ENCODE peak calls at places on chromosomes 3 and 15, in six cellular contexts. S, P, X, H, T and Z are unnamed samples.

GRCh38 chr3:124813541-124813940 is 73.6 kb downstream of the ITGB5 start:
- DNase-seq in H (no peak), S (no peak), X (no peak), P (no peak), T (no peak), Z (no peak)

GRCh38 chr3:148681080-148681479 is 16.6 kb upstream of the AGTR1 start:
- DNase-seq in X (no peak), H (no peak), P (no peak), S (no peak), T (no peak), Z (no peak)

GRCh38 chr3:132378048-132378762 is 39.1 kb upstream of the DNAJC13 start:
- DNase-seq in T (no peak), S (no peak), X (no peak), P (no peak), H (no peak), Z (no peak)

GRCh38 chr15:64800476-64800875 is 25.0 kb downstream of the PIF1 start:
- DNase-seq in H (no peak), P (no peak), T (no peak), S (no peak), X (no peak), Z (no peak)

GRCh38 chr15:64586974-64587373 is 126.6 kb downstream of the ZNF609 start:
- DNase-seq in P (no peak), X (no peak), H (no peak), T (no peak), S (no peak), Z (no peak)

GRCh38 chr15:77984446-77984861 is 93.1 kb downstream of the TBC1D2B start:
- DNase-seq in X (no peak), P (no peak), H (no peak), S (no peak), T (no peak), Z (no peak)

GRCh38 chr3:187014417-187014864 is 84.1 kb downstream of the ST6GAL1 start:
- DNase-seq in P (no peak), H (no peak), X (no peak), T (no peak), S (no peak), Z (no peak)

GRCh38 chr3:111690242-111690641 is 95.1 kb upstream of the ZBED2 start:
- DNase-seq in S (no peak), H (no peak), X (no peak), T (no peak), P (no peak), Z (no peak)

GRCh38 chr3:146277953-146278631 is 27.2 kb upstream of the PLSCR4 start:
- DNase-seq in S (peak; percentile 29), H (no peak), T (peak; percentile 61), P (peak; percentile 31), X (peak; percentile 4), Z (no peak)

GRCh38 chr15:40248006-40248783 is 9.3 kb downstream of the PAK6 start:
- DNase-seq in H (no peak), X (no peak), S (no peak), P (no peak), T (no peak), Z (no peak)

GRCh38 chr3:160454995-160455394 is 5.4 kb upstream of the TRIM59 start:
- DNase-seq in H (no peak), S (no peak), T (no peak), X (no peak), P (no peak), Z (no peak)

GRCh38 chr15:70512772-70513362 is 250.5 kb downstream of the UACA start:
- DNase-seq in H (no peak), X (peak; percentile 47), T (no peak), P (no peak), S (no peak), Z (peak; percentile 85)

GRCh38 chr15:98232761-98233160 is 272.3 kb downstream of the ARRDC4 start:
- DNase-seq in P (no peak), H (no peak), X (no peak), S (no peak), T (no peak), Z (no peak)

GRCh38 chr15:82986442-82986780 is 401 bp downstream of the RAMAC start:
- DNase-seq in P (no peak), X (no peak), S (no peak), T (no peak), H (no peak), Z (peak; percentile 45)

GRCh38 chr3:27960133-27960532 is 238.0 kb upstream of the EOMES start:
- DNase-seq in H (no peak), T (no peak), P (no peak), X (no peak), S (no peak), Z (no peak)

GRCh38 chr3:131178710-131179375 is 152.2 kb downstream of the NEK11 start:
- DNase-seq in H (no peak), S (no peak), P (no peak), T (no peak), X (no peak), Z (no peak)

GRCh38 chr3:37905987-37906674 is 44.5 kb downstream of the CTDSPL start:
- DNase-seq in S (no peak), T (no peak), H (no peak), X (peak; percentile 93), P (peak; percentile 41), Z (no peak)

GRCh38 chr3:168034152-168034928 is 61.4 kb downstream of the GOLIM4 start:
- DNase-seq in X (no peak), P (peak; percentile 51), S (no peak), T (no peak), H (no peak), Z (no peak)

GRCh38 chr15:31366169-31366734 is 39.6 kb downstream of the KLF13 start:
- DNase-seq in P (no peak), X (no peak), H (no peak), S (peak; percentile 56), T (peak; percentile 62), Z (peak; percentile 48)

GRCh38 chr3:109532257-109533216 is 195.2 kb upstream of the DPPA4 start:
- DNase-seq in H (no peak), P (no peak), S (no peak), X (peak; percentile 35), T (no peak), Z (peak; percentile 60)

GRCh38 chr3:159763466-159764210 is 225.0 kb upstream of the IL12A start:
- DNase-seq in H (peak; percentile 86), P (peak; percentile 89), T (peak; percentile 85), X (no peak), S (no peak), Z (no peak)

GRCh38 chr3:44981220-44981619 is 5.2 kb downstream of the EXOSC7 start:
- DNase-seq in T (no peak), P (no peak), H (no peak), X (no peak), S (no peak), Z (no peak)

GRCh38 chr15:43954181-43954621 is 127.4 kb downstream of the WDR76 start:
- DNase-seq in P (no peak), H (no peak), X (no peak), T (no peak), S (no peak), Z (no peak)

GRCh38 chr3:17372811-17373210 is 369.6 kb downstream of the TBC1D5 start:
- DNase-seq in T (no peak), H (no peak), P (no peak), S (no peak), X (peak; percentile 3), Z (no peak)

GRCh38 chr3:179264456-179264855 is 13.5 kb upstream of the KCNMB3 start:
- DNase-seq in H (no peak), X (no peak), T (no peak), P (no peak), S (no peak), Z (no peak)

GRCh38 chr3:158789592-158789991 is 12.3 kb upstream of the MFSD1 start:
- DNase-seq in P (no peak), S (no peak), H (no peak), X (peak; percentile 43), T (no peak), Z (peak; percentile 59)

GRCh38 chr15:82535566-82536408 is 4.5 kb downstream of the RPS17 start:
- DNase-seq in T (no peak), X (peak; percentile 58), S (peak; percentile 10), H (no peak), P (no peak), Z (peak; percentile 40)

GRCh38 chr15:73683624-73684536 is at the start of gene CD276:
- DNase-seq in X (peak; percentile 61), P (peak; percentile 89), T (peak; percentile 68), S (peak; percentile 42), H (peak; percentile 93), Z (peak; percentile 13)
- TF ChIP-seq POLR2A in X (peak; percentile 69), P (no peak), T (no peak), S (no peak), H (peak; percentile 55), Z (no peak)

GRCh38 chr3:15269091-15269989 is 63.0 kb downstream of the SH3BP5 start:
- DNase-seq in S (peak; percentile 90), T (peak; percentile 96), P (peak; percentile 92), X (no peak), H (peak; percentile 79), Z (peak; percentile 95)

GRCh38 chr3:15266510-15267376 is 60.7 kb downstream of the CAPN7 start:
- DNase-seq in X (no peak), T (peak; percentile 16), H (no peak), P (no peak), S (no peak), Z (no peak)

GRCh38 chr3:15267502-15267901 is 61.5 kb downstream of the CAPN7 start:
- DNase-seq in H (no peak), S (no peak), T (no peak), X (no peak), P (no peak), Z (no peak)

GRCh38 chr3:15265655-15266509 is 59.8 kb downstream of the CAPN7 start:
- DNase-seq in X (no peak), P (no peak), H (no peak), S (no peak), T (peak; percentile 16), Z (no peak)

DNA sequence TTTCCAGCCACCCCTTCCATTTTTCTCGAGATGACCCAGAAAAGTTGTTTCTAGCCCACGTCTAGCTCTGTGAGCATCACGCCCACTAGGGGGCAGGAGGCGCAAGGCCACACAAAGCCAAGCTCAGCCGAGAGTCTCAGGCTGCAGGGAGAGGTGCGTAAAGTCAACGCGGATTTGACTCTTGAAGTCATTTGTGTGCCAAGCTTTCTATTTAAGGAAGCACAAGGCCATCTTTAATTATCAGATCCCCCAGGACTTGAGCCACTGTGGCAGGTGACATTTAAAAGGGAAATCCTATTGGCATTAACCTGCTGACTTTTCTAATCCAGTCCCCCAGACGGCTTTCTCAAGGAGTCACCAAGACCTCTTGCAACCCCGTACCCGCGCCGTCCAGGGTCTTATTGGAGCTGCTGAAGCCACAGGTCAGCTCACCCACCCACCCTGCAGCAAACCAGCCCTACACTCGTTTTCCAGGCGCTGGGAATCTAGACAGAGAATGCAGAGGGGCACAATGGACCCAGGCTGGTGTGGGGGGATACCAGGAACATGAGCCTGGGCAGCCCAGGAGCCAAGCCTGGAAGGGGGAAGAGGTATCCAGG is 62.1 kb downstream of the CAPN7 start:
- DNase-seq in T (peak; percentile 88), X (peak; percentile 59), H (peak; percentile 85), S (peak; percentile 82), P (peak; percentile 86), Z (peak; percentile 90)
- TF ChIP-seq POLR2A in T (no peak), X (no peak), H (no peak), S (no peak), P (no peak), Z (no peak)

GRCh38 chr3:3126477-3127431 is at the start of gene TRNT1:
- DNase-seq in P (peak; percentile 97), T (peak; percentile 95), X (peak; percentile 84), S (peak; percentile 92), H (peak; percentile 97), Z (peak; percentile 95)
- TF ChIP-seq POLR2A in P (peak; percentile 86), T (peak; percentile 60), X (peak; percentile 93), S (peak; percentile 41), H (peak; percentile 94), Z (peak; percentile 89)

GRCh38 chr3:46955801-46956259 is 20.7 kb downstream of the CCDC12 start:
- DNase-seq in P (no peak), X (no peak), T (no peak), H (no peak), S (no peak), Z (no peak)
- TF ChIP-seq POLR2A in P (no peak), X (no peak), T (no peak), H (no peak), S (no peak), Z (no peak)